ENCODE peak calls at places on chromosomes 6 and 20, in four cellular contexts. F, C, Z and P are unnamed samples.

GRCh38 chr6:110039996-110040383 is 61.9 kb downstream of the GPR6 start:
- DNase-seq in F (no peak), C (peak; percentile 76), Z (no peak), P (no peak)

GRCh38 chr6:53282234-53282633 is 66.5 kb downstream of the ELOVL5 start:
- DNase-seq in F (no peak), C (no peak), Z (no peak), P (no peak)

GRCh38 chr20:20548527-20549266 is 163.7 kb downstream of the RALGAPA2 start:
- DNase-seq in F (no peak), C (no peak), Z (no peak), P (peak; percentile 85)

GRCh38 chr6:135722679-135723078 is 128.8 kb upstream of the PDE7B start:
- DNase-seq in F (no peak), C (no peak), Z (no peak), P (peak; percentile 5)

GRCh38 chr20:43191946-43192847 is 2.5 kb upstream of the PTPRT start:
- DNase-seq in F (no peak), C (peak; percentile 83), Z (peak; percentile 29), P (peak; percentile 16)

GRCh38 chr6:137653698-137654059 is 159.5 kb upstream of the OLIG3 start:
- DNase-seq in F (no peak), C (no peak), Z (no peak), P (no peak)

GRCh38 chr6:111952821-111953535 is 79.7 kb upstream of the FYN start:
- DNase-seq in F (no peak), C (no peak), Z (no peak), P (no peak)

GRCh38 chr6:170156448-170157375 is 134.2 kb downstream of the DLL1 start:
- DNase-seq in F (no peak), C (no peak), Z (no peak), P (no peak)

GRCh38 chr6:91141352-91141751 is 554.5 kb upstream of the MAP3K7 start:
- DNase-seq in F (no peak), C (no peak), Z (no peak), P (no peak)

GRCh38 chr6:74720923-74721322 is 484.9 kb downstream of the COL12A1 start:
- DNase-seq in F (no peak), C (no peak), Z (no peak), P (no peak)

GRCh38 chr6:122735618-122736017 is 43.9 kb upstream of the FABP7 start:
- DNase-seq in F (no peak), C (no peak), Z (no peak), P (no peak)

GRCh38 chr6:131015192-131015591 is 47.9 kb downstream of the EPB41L2 start:
- DNase-seq in F (no peak), C (no peak), Z (no peak), P (no peak)

GRCh38 chr6:138885156-138885819 is 89.4 kb downstream of the ECT2L start:
- DNase-seq in F (no peak), C (no peak), Z (no peak), P (no peak)

GRCh38 chr6:77151241-77151640 is 312.1 kb downstream of the HTR1B start:
- DNase-seq in F (no peak), C (no peak), Z (no peak), P (no peak)

GRCh38 chr6:75812560-75812959 is 63.5 kb downstream of the MYO6 start:
- DNase-seq in F (no peak), C (no peak), Z (no peak), P (no peak)

GRCh38 chr6:49906511-49906910 is 40.2 kb upstream of the CRISP1 start:
- DNase-seq in F (no peak), C (no peak), Z (no peak), P (no peak)

GRCh38 chr6:115133790-115134189 is 791.0 kb upstream of the HS3ST5 start:
- DNase-seq in F (no peak), C (no peak), Z (no peak), P (no peak)

GRCh38 chr20:19024296-19025035 is 188.0 kb upstream of the SLC24A3 start:
- DNase-seq in F (no peak), C (peak; percentile 30), Z (no peak), P (no peak)

GRCh38 chr20:33246077-33246476 is 10.3 kb downstream of the BPIFA1 start:
- DNase-seq in F (no peak), C (no peak), Z (no peak), P (no peak)

GRCh38 chr6:44925100-44925739 is 402.9 kb upstream of the RUNX2 start:
- DNase-seq in F (peak; percentile 13), C (no peak), Z (peak; percentile 20), P (peak; percentile 44)

GRCh38 chr6:149961728-149962425 is 1.9 kb upstream of the ULBP1 start:
- DNase-seq in F (no peak), C (peak; percentile 66), Z (no peak), P (no peak)

GRCh38 chr20:31701591-31701990 is 21.1 kb downstream of the BCL2L1 start:
- DNase-seq in F (no peak), C (no peak), Z (no peak), P (no peak)

GRCh38 chr6:81465859-81466258 is 286.6 kb downstream of the TENT5A start:
- DNase-seq in F (no peak), C (no peak), Z (no peak), P (peak; percentile 2)

GRCh38 chr6:56370591-56371198 is 123.3 kb upstream of the COL21A1 start:
- DNase-seq in F (peak; percentile 34), C (no peak), Z (no peak), P (peak; percentile 58)

GRCh38 chr6:100088009-100088408 is 94.0 kb upstream of the MCHR2 start:
- DNase-seq in F (no peak), C (no peak), Z (no peak), P (no peak)

GRCh38 chr6:42523158-42523814 is 40.5 kb upstream of the UBR2 start:
- DNase-seq in F (no peak), C (no peak), Z (no peak), P (no peak)

GRCh38 chr20:36967636-36968035 is 16.1 kb upstream of the SAMHD1 start:
- DNase-seq in F (no peak), C (no peak), Z (no peak), P (no peak)

GRCh38 chr6:111605100-111605748 is 454 bp downstream of the TRAF3IP2 start:
- DNase-seq in F (no peak), C (peak; percentile 67), Z (peak; percentile 49), P (no peak)

GRCh38 chr20:34639755-34640222 is 37.1 kb downstream of the PIGU start:
- DNase-seq in F (no peak), C (no peak), Z (no peak), P (peak; percentile 58)

DNA sequence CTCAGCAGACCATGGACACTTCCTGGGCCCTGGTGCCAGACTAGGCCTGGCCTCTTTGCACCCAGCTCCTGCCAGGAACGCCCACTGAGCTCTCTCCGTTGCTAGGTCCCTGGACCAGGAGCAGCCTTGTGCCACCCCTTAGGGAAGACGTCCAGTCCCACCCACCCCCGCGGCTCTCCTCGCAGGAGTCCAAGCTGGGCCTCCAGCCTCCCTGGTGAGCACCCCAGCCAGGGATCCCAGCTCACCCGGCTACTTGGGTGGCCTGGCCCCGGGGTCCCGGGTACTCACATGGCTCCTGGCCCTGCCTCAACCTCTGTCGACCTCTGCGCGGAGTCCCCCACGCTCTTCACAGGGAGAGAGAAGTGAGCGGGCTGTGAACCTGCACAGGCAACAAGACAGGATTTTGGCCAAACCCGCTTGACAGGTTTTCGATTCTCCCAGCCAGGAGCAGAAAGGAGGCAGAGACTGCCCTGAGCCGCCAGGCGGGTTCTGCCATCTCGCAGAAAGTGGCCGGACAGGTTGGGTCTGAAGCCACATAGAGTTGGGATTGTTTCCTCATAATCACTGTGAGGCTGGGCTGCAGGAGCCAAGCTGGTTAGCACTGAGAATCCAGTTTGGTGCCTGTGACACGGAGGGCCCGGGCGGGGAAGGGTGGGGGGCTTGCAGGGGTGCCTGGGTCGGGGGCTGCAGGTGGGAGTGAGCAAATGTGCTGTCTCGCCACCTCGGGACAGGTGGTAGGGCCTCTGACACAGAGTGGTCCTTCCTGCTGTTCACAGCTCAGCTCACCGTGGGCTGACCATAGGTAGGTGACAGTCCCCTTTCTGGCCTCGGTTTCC is at the start of gene RBBP8NL:
- DNase-seq in F (no peak), C (peak; percentile 88), Z (no peak), P (no peak)
- TF ChIP-seq CTCF in F (no peak), C (peak; percentile 48), Z (no peak), P (no peak)

DNA sequence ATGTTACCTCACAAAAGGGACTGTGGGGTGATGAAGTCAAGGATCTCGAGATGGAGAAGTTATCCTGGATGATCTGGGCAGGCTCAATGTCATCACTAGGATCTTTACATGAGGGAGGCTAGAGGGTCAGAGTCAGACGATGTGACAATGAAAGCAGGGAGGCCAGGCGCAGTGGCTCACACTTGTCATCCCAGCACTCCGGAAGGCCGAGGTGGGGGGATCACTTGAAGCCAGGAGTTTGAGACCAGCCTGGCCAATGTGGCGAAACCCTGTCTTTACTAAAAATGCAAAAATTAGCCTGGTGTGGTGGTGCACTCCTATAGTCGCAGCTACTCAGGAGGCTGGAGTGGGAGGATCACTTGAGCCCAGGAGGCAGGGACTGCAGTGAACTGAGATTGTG is 68.8 kb downstream of the TTLL2 start:
- DNase-seq in F (no peak), C (no peak), Z (no peak), P (no peak)
- TF ChIP-seq BRCA1 in F (no peak), C (no peak), Z (no peak), P (no peak)

DNA sequence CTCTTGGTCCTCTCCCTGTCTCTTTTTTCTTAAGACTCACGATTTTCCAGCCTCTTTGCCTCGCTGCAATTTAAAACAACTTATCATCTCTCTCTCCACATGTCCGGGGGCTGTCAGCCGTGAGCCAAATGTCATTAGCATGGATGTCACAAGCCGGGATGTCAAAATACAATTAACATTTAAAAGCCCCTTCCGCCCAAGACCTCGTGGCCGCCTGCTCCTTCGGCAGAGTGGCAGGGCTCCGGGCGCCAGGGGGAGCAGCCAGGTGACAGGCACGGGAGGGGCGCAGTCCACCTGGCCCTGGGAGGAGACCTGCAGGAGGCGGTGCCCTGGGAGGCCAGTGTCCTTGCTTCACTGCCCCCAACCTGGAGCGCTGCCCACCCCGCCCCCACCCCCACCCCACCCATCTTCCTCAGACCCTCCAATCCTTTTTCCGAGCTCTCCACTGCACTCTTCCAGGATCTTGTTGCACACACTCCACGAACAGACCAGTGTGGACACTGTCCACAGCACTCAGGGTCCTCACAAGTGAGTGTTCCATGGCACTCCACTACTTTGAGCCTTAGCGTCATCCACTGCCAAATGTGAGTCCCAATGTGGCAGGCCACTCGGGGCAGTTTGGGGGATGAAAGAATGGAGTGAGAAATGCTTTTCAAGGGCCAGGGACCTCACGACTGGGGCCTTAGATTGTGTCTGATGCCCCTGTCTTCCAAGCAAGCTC is 5.6 kb upstream of the GRM4 start:
- DNase-seq in F (no peak), C (peak; percentile 69), Z (no peak), P (no peak)
- TF ChIP-seq CTCF in F (no peak), C (peak; percentile 25), Z (no peak), P (peak; percentile 25)

GRCh38 chr20:17798601-17799000 is 98.8 kb downstream of the BANF2 start:
- DNase-seq in F (no peak), C (no peak), Z (no peak), P (no peak)

GRCh38 chr20:17795449-17796095 is 95.8 kb downstream of the BANF2 start:
- DNase-seq in F (no peak), C (no peak), Z (no peak), P (no peak)

GRCh38 chr20:17796096-17796563 is 96.4 kb downstream of the BANF2 start:
- DNase-seq in F (no peak), C (no peak), Z (no peak), P (peak; percentile 82)

GRCh38 chr20:17797579-17797978 is 97.8 kb downstream of the BANF2 start:
- DNase-seq in F (no peak), C (no peak), Z (no peak), P (no peak)

DNA sequence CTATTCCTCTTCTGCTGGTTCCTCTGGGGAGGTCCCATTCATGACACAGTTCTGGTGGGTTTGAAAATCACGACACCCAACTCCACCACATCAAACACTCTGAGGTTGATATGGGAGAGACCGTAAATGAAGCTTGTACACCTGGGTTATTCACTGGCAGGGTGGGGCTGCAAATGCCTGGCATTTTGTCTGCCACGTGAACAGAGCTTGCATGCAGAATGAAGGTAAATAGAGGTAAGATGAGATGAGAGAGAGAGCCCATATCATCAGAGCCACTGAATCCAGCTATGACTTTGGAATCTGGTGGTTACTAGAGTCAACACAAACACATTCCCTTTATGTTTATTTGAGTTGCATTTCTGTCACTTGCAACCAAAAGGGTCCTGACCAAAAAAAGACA is 97.4 kb downstream of the BANF2 start:
- DNase-seq in F (no peak), C (no peak), Z (no peak), P (peak; percentile 34)
- TF ChIP-seq BRCA1 in F (no peak), C (no peak), Z (no peak), P (no peak)